ENCODE peak calls at places on chromosomes 3 and 15, in four cellular contexts. U is SK-N-SH, F is HepG2, G is GM12878. T is an unnamed sample.

GRCh38 chr3:65712156-65712555 is 326.6 kb downstream of the MAGI1 start:
- DNase-seq in F (no peak), G (no peak), U (no peak), T (no peak)

GRCh38 chr3:125165189-125165947 is 47.2 kb downstream of the SLC12A8 start:
- DNase-seq in U (peak; percentile 55), F (peak; percentile 34), G (no peak), T (no peak)

GRCh38 chr3:140206196-140207040 is 271.4 kb downstream of the CLSTN2 start:
- DNase-seq in G (no peak), F (no peak), U (peak; percentile 57), T (no peak)

GRCh38 chr15:69982037-69982436 is 115.7 kb downstream of the TLE3 start:
- DNase-seq in U (no peak), F (no peak), G (no peak), T (no peak)

GRCh38 chr15:64596701-64597468 is 136.5 kb downstream of the ZNF609 start:
- DNase-seq in F (no peak), U (no peak), G (no peak), T (no peak)

GRCh38 chr3:192943384-192943783 is 25.7 kb upstream of the MB21D2 start:
- DNase-seq in F (no peak), U (no peak), G (no peak), T (no peak)

GRCh38 chr15:96166223-96167200 is 164.0 kb upstream of the NR2F2 start:
- DNase-seq in G (no peak), U (no peak), F (no peak), T (no peak)

GRCh38 chr3:42148982-42149432 is 57.9 kb downstream of the TRAK1 start:
- DNase-seq in F (no peak), G (no peak), U (peak; percentile 86), T (peak; percentile 65)

GRCh38 chr3:71332813-71333212 is 250.7 kb downstream of the FOXP1 start:
- DNase-seq in G (no peak), U (no peak), F (no peak), T (no peak)

GRCh38 chr15:73994912-73995622 is 551 bp downstream of the PML start:
- DNase-seq in F (no peak), G (no peak), U (no peak), T (no peak)

GRCh38 chr15:57384024-57384423 is 7.7 kb downstream of the CGNL1 start:
- DNase-seq in F (no peak), G (no peak), U (no peak), T (no peak)

GRCh38 chr3:194231840-194232832 is 96.2 kb downstream of the HES1 start:
- DNase-seq in F (no peak), U (no peak), G (no peak), T (no peak)

GRCh38 chr15:38069506-38069905 is 135.1 kb downstream of the TMCO5A start:
- DNase-seq in G (no peak), F (no peak), U (peak; percentile 16), T (no peak)

GRCh38 chr3:124158174-124158812 is 166.4 kb upstream of the ROPN1 start:
- DNase-seq in U (peak; percentile 67), F (no peak), G (no peak), T (peak; percentile 44)

GRCh38 chr15:27353837-27354236 is 382.9 kb downstream of the GABRG3 start:
- DNase-seq in F (no peak), U (no peak), G (no peak), T (no peak)

GRCh38 chr3:40309925-40310635 is 573 bp downstream of the EIF1B start:
- DNase-seq in F (peak; percentile 35), U (peak; percentile 80), G (no peak), T (peak; percentile 76)

GRCh38 chr3:127757979-127758378 is 64.3 kb downstream of the MGLL start:
- DNase-seq in G (no peak), F (no peak), U (no peak), T (no peak)

GRCh38 chr3:34229871-34230270 is 431.4 kb downstream of the PDCD6IP start:
- DNase-seq in U (peak; percentile 5), F (no peak), G (no peak), T (no peak)

GRCh38 chr3:127858477-127858876 is 36.2 kb upstream of the MGLL start:
- DNase-seq in G (no peak), U (no peak), F (no peak), T (peak; percentile 36)

GRCh38 chr3:16467368-16467767 is 46.1 kb downstream of the RFTN1 start:
- DNase-seq in U (no peak), G (peak; percentile 28), F (no peak), T (no peak)

GRCh38 chr3:196789773-196790419 is 50.2 kb downstream of the PAK2 start:
- DNase-seq in G (no peak), U (no peak), F (peak; percentile 63), T (no peak)

DNA sequence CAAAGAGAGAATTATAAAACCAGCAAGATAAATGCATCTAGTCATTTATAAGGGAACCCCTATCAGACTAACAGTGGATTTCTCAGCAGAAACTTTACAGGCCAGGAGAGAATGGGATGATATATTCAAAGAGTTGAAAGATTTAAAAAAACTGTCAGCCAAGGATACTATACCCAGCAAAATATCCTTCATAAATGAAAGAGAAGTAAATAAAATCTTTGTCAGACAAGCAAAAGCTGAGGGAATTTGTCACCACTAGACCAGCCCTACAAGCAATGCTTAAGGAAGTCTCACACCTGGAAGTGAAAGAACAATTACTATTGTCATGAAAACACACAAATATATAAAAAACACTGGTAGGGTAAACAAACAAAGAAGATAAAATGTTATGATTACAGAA is 113.4 kb upstream of the FAM3D start:
- DNase-seq in F (no peak), U (no peak), G (no peak), T (no peak)
- TF ChIP-seq TCF12 in F (no peak), U (no peak), G (no peak), T (no peak)

GRCh38 chr3:55412580-55412979 is 74.5 kb downstream of the WNT5A start:
- DNase-seq in F (no peak), U (no peak), G (no peak), T (no peak)
- TF ChIP-seq MAX in F (no peak), U (no peak), G (no peak), T (no peak)

GRCh38 chr15:66859688-66860253 is 157.7 kb downstream of the SMAD6 start:
- DNase-seq in F (no peak), G (no peak), U (no peak), T (no peak)
- TF ChIP-seq TCF12 in F (no peak), G (no peak), U (no peak), T (no peak)

DNA sequence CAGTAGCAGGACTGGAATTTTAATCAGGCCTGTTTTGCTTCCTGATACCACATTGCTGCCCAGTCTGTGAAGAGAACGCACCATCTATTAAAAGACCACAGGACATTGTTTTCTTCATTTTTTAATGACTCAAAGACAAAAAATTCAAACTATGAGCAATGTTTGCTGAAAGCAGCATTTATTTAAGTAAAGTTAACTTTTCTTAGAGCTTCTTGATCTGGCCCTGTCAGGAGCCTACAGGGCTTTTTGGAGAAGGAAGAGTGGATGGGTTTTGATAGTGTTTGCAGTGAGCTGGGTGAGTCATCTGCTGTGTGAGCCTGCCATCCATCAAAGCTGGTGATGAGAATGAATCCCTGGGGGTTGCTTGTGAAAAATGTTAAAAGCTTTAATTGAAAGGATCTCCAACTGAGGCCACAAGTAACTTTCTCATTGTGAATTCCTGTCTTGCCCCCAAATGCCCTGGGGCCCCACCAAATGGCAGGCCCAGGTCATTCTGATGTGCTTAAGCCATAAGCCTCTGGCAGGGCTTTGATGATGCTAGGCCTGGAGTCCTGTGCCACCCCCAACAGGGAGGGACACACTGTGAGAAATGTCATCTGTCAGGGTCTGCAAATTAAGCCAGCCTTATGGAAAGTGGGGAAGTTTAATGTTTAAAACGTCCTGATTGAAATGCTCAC is 136.2 kb upstream of the PFN2 start:
- DNase-seq in F (no peak), G (no peak), U (peak; percentile 15), T (peak; percentile 47)
- TF ChIP-seq MAX in F (no peak), G (no peak), U (peak; percentile 70), T (no peak)

T was measured in H1.